ENCODE peak calls at places on chromosomes 1 and 21, in ten cellular contexts. X, L, K, W, D, U, V, N, I and S are unnamed samples.

GRCh38 chr1:32398401-32398800 is 4.2 kb upstream of the BSDC1 start:
- DNase-seq in X (no peak), L (no peak), K (no peak), W (no peak), D (no peak), U (no peak), V (no peak), N (no peak), I (no peak), S (no peak)

GRCh38 chr1:31183927-31184554 is 55.6 kb downstream of the NKAIN1 start:
- DNase-seq in X (peak; percentile 90), L (peak; percentile 15), K (no peak), W (peak; percentile 37), D (peak; percentile 49), U (peak; percentile 51), V (no peak), N (no peak), I (peak; percentile 49), S (peak; percentile 6)

GRCh38 chr1:86981482-86982311 is 67.3 kb downstream of the HS2ST1 start:
- DNase-seq in X (no peak), L (no peak), K (no peak), W (no peak), D (no peak), U (no peak), V (no peak), N (peak; percentile 77), I (no peak), S (no peak)

GRCh38 chr1:75345538-75346292 is 211.5 kb downstream of the LHX8 start:
- DNase-seq in X (no peak), L (no peak), K (no peak), W (peak; percentile 52), D (no peak), U (no peak), V (no peak), N (no peak), I (peak; percentile 28), S (no peak)

GRCh38 chr1:96598416-96599168 is 123.0 kb upstream of the PTBP2 start:
- DNase-seq in X (no peak), L (no peak), K (no peak), W (no peak), D (no peak), U (no peak), V (no peak), N (no peak), I (peak; percentile 9), S (no peak)

GRCh38 chr21:15617968-15618367 is 111.8 kb upstream of the USP25 start:
- DNase-seq in X (peak; percentile 46), L (no peak), K (no peak), W (peak; percentile 41), D (no peak), U (no peak), V (no peak), N (no peak), I (peak; percentile 84), S (peak; percentile 10)

GRCh38 chr1:155078496-155079209 is at the start of gene EFNA3:
- DNase-seq in X (peak; percentile 78), L (peak; percentile 60), K (no peak), W (no peak), D (peak; percentile 86), U (peak; percentile 61), V (no peak), N (peak; percentile 54), I (peak; percentile 61), S (no peak)

GRCh38 chr21:44589586-44590305 is 2.6 kb downstream of the KRTAP10-6 start:
- DNase-seq in X (no peak), L (no peak), K (no peak), W (no peak), D (no peak), U (no peak), V (no peak), N (no peak), I (no peak), S (no peak)

GRCh38 chr1:160428655-160429054 is 28.3 kb downstream of the VANGL2 start:
- DNase-seq in X (peak; percentile 70), L (peak; percentile 50), K (no peak), W (peak; percentile 54), D (peak; percentile 77), U (peak; percentile 69), V (no peak), N (peak; percentile 36), I (peak; percentile 72), S (no peak)

GRCh38 chr1:228190778-228191177 is 17.1 kb upstream of the OBSCN start:
- DNase-seq in X (no peak), L (no peak), K (no peak), W (no peak), D (no peak), U (no peak), V (no peak), N (no peak), I (no peak), S (no peak)

GRCh38 chr1:186819140-186819539 is 9.6 kb upstream of the PLA2G4A start:
- DNase-seq in X (no peak), L (no peak), K (no peak), W (no peak), D (no peak), U (no peak), V (no peak), N (no peak), I (peak; percentile 57), S (no peak)

DNA sequence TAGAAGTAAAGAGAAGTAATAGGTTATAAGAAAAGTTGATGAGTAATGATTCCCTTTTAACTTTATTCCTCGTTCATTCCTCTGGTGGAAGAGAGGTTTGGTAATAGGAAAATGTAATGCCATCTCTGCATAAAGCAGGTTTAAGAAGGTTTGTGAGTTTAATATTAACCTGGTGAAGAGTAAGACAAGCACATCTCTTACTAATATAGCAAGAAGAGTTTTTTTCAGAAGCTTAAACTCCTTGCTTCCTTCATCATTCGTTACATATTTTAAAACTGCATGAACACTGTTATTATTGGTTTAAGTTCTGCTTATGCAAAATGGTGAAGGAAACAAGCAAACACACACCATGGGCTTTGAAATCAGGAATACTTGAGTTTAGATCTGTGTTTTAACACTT is 9.2 kb upstream of the PLA2G4A start:
- DNase-seq in X (no peak), L (no peak), K (no peak), W (no peak), D (no peak), U (no peak), V (no peak), N (no peak), I (no peak), S (no peak)
- H3K4me3 ChIP-seq in X (no peak overlapping the region), L (no peak overlapping the region), K (no peak overlapping the region), W (no peak overlapping the region), D (no peak overlapping the region), U (no peak overlapping the region), V (no peak overlapping the region), N (no peak overlapping the region), I (no peak overlapping the region), S (no peak overlapping the region)

GRCh38 chr21:41167348-41168342 is at the start of gene BACE2:
- DNase-seq in X (peak; percentile 76), L (peak; percentile 22), K (peak; percentile 78), W (peak; percentile 44), D (peak; percentile 88), U (peak; percentile 80), V (peak; percentile 90), N (peak; percentile 60), I (peak; percentile 88), S (no peak)
- TF ChIP-seq CTCF in X (peak; percentile 45), L (peak; percentile 26), K (peak; percentile 15), W (peak; percentile 58), D (peak; percentile 50), U (peak; percentile 29), V (peak; percentile 71), N (peak; percentile 14), I (peak; percentile 50), S (peak; percentile 66)

GRCh38 chr1:45585496-45586075 is 1.7 kb downstream of the NASP start:
- DNase-seq in X (no peak), L (no peak), K (no peak), W (no peak), D (no peak), U (no peak), V (no peak), N (no peak), I (no peak), S (no peak)
- H3K4me3 ChIP-seq in X (peak overlapping the region; percentile 89), L (peak overlapping the region; percentile 82), K (no peak overlapping the region), W (no peak overlapping the region), D (peak overlapping the region; percentile 74), U (no peak overlapping the region), V (peak overlapping the region; percentile 86), N (peak overlapping the region; percentile 89), I (peak overlapping the region; percentile 94), S (peak overlapping the region; percentile 97)

DNA sequence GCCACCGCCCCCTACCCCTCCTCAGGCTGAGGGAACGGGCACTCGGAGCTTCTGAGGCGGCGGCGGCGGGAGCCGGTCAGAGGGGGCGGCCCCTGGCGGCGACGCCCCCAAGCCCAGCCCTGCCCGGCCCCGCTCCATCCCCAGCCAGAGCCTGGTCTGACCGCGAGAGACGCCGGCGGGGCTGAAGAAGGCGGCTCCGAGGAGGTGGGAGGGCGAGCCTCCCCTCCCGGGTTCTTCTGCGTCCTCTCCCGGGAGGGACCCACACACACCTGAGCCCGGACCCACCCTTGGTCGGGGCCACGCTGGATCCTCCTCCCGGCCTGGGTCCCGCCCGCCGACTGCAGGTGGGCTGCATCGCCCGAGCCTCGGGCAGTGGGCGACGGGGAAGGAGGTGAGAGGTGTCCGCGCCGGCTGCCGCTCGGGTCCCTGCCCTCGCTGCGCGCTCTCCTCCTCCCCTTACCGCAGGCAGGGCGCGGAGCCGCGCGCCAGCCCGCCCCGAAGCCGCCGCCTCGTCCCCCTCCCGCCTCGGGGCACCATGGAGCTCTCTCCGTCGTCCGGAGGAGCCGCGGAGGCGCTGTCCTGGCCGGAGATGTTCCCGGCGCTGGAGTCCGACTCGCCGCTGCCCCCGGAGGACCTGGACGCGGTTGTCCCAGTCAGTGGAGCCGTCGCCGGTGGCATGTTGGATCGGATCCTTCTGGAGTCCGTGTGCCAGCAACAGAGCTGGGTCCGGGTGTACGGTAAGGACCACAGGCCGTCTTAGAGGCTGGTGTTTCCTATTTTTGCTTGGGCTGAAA is at the start of gene RASAL2:
- DNase-seq in X (peak; percentile 90), L (no peak), K (peak; percentile 56), W (no peak), D (peak; percentile 57), U (peak; percentile 68), V (peak; percentile 81), N (peak; percentile 80), I (peak; percentile 70), S (no peak)
- TF ChIP-seq CTCF in X (no peak), L (no peak), K (no peak), W (peak; percentile 33), D (no peak), U (no peak), V (peak; percentile 6), N (peak; percentile 15), I (peak; percentile 31), S (peak; percentile 51)